ENCODE peak calls at places on chromosome 15, in five cellular contexts. One of them, this sample, is unnamed.
A peak's percentile ranks its signal among the peaks of the same experiment; 100 is the strongest.

GRCh38 chr15:41043276-41043675 is 72.8 kb downstream of the INO80 start:
- DNase-seq in NAMALWA: no peak
- DNase-seq in kidney tubule cell: no peak
- DNase-seq in fibroblast of the conjunctiva: peak; percentile 60
- DNase-seq in CD8-positive, alpha-beta memory T cell: no peak
- DNase-seq in this sample: no peak

GRCh38 chr15:36643551-36643950 is 64.1 kb downstream of the CDIN1 start:
- DNase-seq in NAMALWA: no peak
- DNase-seq in kidney tubule cell: peak; percentile 55
- DNase-seq in fibroblast of the conjunctiva: no peak
- DNase-seq in CD8-positive, alpha-beta memory T cell: no peak
- DNase-seq in this sample: peak; percentile 10

GRCh38 chr15:99369250-99369649 is 118.0 kb downstream of the LRRC28 start:
- DNase-seq in NAMALWA: no peak
- DNase-seq in kidney tubule cell: no peak
- DNase-seq in fibroblast of the conjunctiva: no peak
- DNase-seq in CD8-positive, alpha-beta memory T cell: no peak
- DNase-seq in this sample: no peak

GRCh38 chr15:78044407-78045155 is 32.9 kb downstream of the TBC1D2B start:
- DNase-seq in NAMALWA: no peak
- DNase-seq in kidney tubule cell: no peak
- DNase-seq in fibroblast of the conjunctiva: no peak
- DNase-seq in CD8-positive, alpha-beta memory T cell: no peak
- DNase-seq in this sample: no peak

GRCh38 chr15:75704618-75705017 is 8.0 kb downstream of the CSPG4 start:
- DNase-seq in NAMALWA: no peak
- DNase-seq in kidney tubule cell: no peak
- DNase-seq in fibroblast of the conjunctiva: no peak
- DNase-seq in CD8-positive, alpha-beta memory T cell: no peak
- DNase-seq in this sample: no peak

GRCh38 chr15:88863412-88863811 is 31.9 kb downstream of the HAPLN3 start:
- DNase-seq in NAMALWA: no peak
- DNase-seq in kidney tubule cell: no peak
- DNase-seq in fibroblast of the conjunctiva: no peak
- DNase-seq in CD8-positive, alpha-beta memory T cell: no peak
- DNase-seq in this sample: no peak

GRCh38 chr15:51322622-51323296 is 15.6 kb downstream of the CYP19A1 start:
- DNase-seq in NAMALWA: no peak
- DNase-seq in kidney tubule cell: no peak
- DNase-seq in fibroblast of the conjunctiva: peak; percentile 16
- DNase-seq in CD8-positive, alpha-beta memory T cell: no peak
- DNase-seq in this sample: no peak

GRCh38 chr15:74783072-74783807 is 1.4 kb downstream of the CSK start:
- DNase-seq in NAMALWA: peak; percentile 86
- DNase-seq in kidney tubule cell: peak; percentile 25
- DNase-seq in fibroblast of the conjunctiva: no peak
- DNase-seq in CD8-positive, alpha-beta memory T cell: peak; percentile 28
- DNase-seq in this sample: no peak